ENCODE peak calls at places on chromosomes 7 and 10, in eight cellular contexts. Y is left ventricle myocardium superior, Z is OCI-M1, A is cardiac muscle cell, J is tibial artery, F is astrocyte of the spinal cord, Q is GDM1, C is AG09309. V is an unnamed sample.

GRCh38 chr10:8279598-8279997 is 225.1 kb downstream of the GATA3 start:
- DNase-seq in Y (no peak), Z (no peak), A (no peak), J (no peak), F (peak), Q (no peak), C (peak), V (no peak)

GRCh38 chr7:1849351-1849951 is 179.4 kb downstream of the ELFN1 start:
- DNase-seq in Y (peak), Z (no peak), A (no peak), J (peak), F (no peak), Q (no peak), C (no peak), V (no peak)

GRCh38 chr10:99630439-99630838 is 10.2 kb upstream of the SLC25A28 start:
- DNase-seq in Y (no peak), Z (peak), A (no peak), J (no peak), F (peak), Q (peak), C (peak), V (no peak)

GRCh38 chr10:5317547-5318107 is 47.1 kb upstream of the UCN3 start:
- DNase-seq in Y (no peak), Z (no peak), A (no peak), J (no peak), F (peak), Q (peak), C (peak), V (no peak)

GRCh38 chr10:123891147-123892011 is at the start of gene CPXM2:
- DNase-seq in Y (no peak), Z (no peak), A (no peak), J (peak), F (no peak), Q (no peak), C (no peak), V (no peak)

GRCh38 chr7:44694766-44695165 is 53.9 kb upstream of the ZMIZ2 start:
- DNase-seq in Y (no peak), Z (no peak), A (no peak), J (no peak), F (no peak), Q (no peak), C (no peak), V (no peak)

GRCh38 chr10:36421999-36422398 is 703.4 kb upstream of the ANKRD30A start:
- DNase-seq in Y (no peak), Z (no peak), A (no peak), J (no peak), F (no peak), Q (no peak), C (no peak), V (no peak)

GRCh38 chr7:2005746-2006145 is 227.0 kb downstream of the MAD1L1 start:
- DNase-seq in Y (peak), Z (no peak), A (no peak), J (no peak), F (no peak), Q (no peak), C (no peak), V (no peak)